ENCODE peak calls at places on chromosome 4, in four cellular contexts. G, S, Y and C are unnamed samples.
A peak's percentile ranks its signal among the peaks of the same experiment; 100 is the strongest.

GRCh38 chr4:5874811-5875465 is 17.9 kb downstream of the CRMP1 start:
- DNase-seq in Y (peak; percentile 6), S (no peak), G (no peak), C (no peak)

GRCh38 chr4:7280906-7281305 is 88.6 kb downstream of the SORCS2 start:
- DNase-seq in S (no peak), Y (no peak), G (no peak), C (no peak)

GRCh38 chr4:54657194-54657555 is 582 bp upstream of the KIT start:
- DNase-seq in Y (no peak), G (no peak), S (no peak), C (no peak)

GRCh38 chr4:147362868-147363440 is 117.9 kb upstream of the EDNRA start:
- DNase-seq in G (no peak), Y (peak; percentile 90), S (no peak), C (no peak)

GRCh38 chr4:86338521-86338920 is 21.3 kb downstream of the MAPK10 start:
- DNase-seq in S (no peak), Y (peak; percentile 16), G (no peak), C (no peak)

GRCh38 chr4:7973545-7973981 is 33.9 kb upstream of the AFAP1 start:
- DNase-seq in G (no peak), Y (peak; percentile 39), S (no peak), C (no peak)

GRCh38 chr4:110294165-110294564 is 95.8 kb upstream of the ELOVL6 start:
- DNase-seq in Y (no peak), G (no peak), S (no peak), C (no peak)

GRCh38 chr4:6939761-6940743 is 30.4 kb downstream of the TBC1D14 start:
- DNase-seq in G (no peak), S (no peak), Y (no peak), C (no peak)

GRCh38 chr4:176357359-176358082 is 37.8 kb downstream of the SPCS3 start:
- DNase-seq in S (no peak), Y (no peak), G (no peak), C (no peak)